ENCODE peak calls at places on chromosomes 3 and 15, in ten cellular contexts. W is GM23338, Z is mammary epithelial cell, G is coronary artery, Y is neural progenitor cell, T is fibroblast of the aortic adventitia, B is cardiac fibroblast, P is AG09319, K is A549, L is dorsolateral prefrontal cortex. E is an unnamed sample.

GRCh38 chr3:123789760-123790159 is 94.4 kb downstream of the MYLK start:
- DNase-seq in W (no peak), Z (no peak), G (no peak), Y (no peak), T (peak; percentile 66), B (peak; percentile 37), P (no peak), K (no peak), L (no peak), E (no peak)

GRCh38 chr3:38229036-38229435 is 36.6 kb upstream of the SLC22A13 start:
- DNase-seq in W (no peak), Z (no peak), G (no peak), Y (no peak), T (peak; percentile 52), B (peak; percentile 50), P (no peak), K (no peak), L (no peak), E (no peak)

GRCh38 chr3:142224482-142225072 is 808 bp downstream of the GK5 start:
- DNase-seq in W (no peak), Z (no peak), G (no peak), Y (no peak), T (peak; percentile 44), B (no peak), P (no peak), K (no peak), L (no peak), E (no peak)

GRCh38 chr3:399647-400046 is 203.1 kb downstream of the CHL1 start:
- DNase-seq in W (no peak), Z (no peak), G (no peak), Y (no peak), T (no peak), B (no peak), P (no peak), K (no peak), L (no peak), E (no peak)

GRCh38 chr3:146646251-146646650 is 41.1 kb upstream of the PLSCR5 start:
- DNase-seq in W (no peak), Z (no peak), G (no peak), Y (no peak), T (no peak), B (no peak), P (no peak), K (no peak), L (no peak), E (no peak)

GRCh38 chr15:64022571-64022970 is 23.7 kb downstream of the DAPK2 start:
- DNase-seq in W (no peak), Z (no peak), G (no peak), Y (no peak), T (no peak), B (no peak), P (no peak), K (no peak), L (no peak), E (no peak)

GRCh38 chr3:124770341-124771082 is 40.3 kb downstream of the UMPS start:
- DNase-seq in W (no peak), Z (no peak), G (no peak), Y (peak; percentile 45), T (no peak), B (peak; percentile 47), P (no peak), K (no peak), L (peak; percentile 36), E (no peak)

GRCh38 chr3:9700536-9700935 is 3.1 kb upstream of the CPNE9 start:
- DNase-seq in W (no peak), Z (no peak), G (no peak), Y (no peak), T (no peak), B (no peak), P (no peak), K (no peak), L (no peak), E (no peak)

GRCh38 chr3:126948980-126949535 is 33.9 kb upstream of the PLXNA1 start:
- DNase-seq in W (no peak), Z (no peak), G (no peak), Y (no peak), T (no peak), B (no peak), P (no peak), K (no peak), L (no peak), E (no peak)

GRCh38 chr3:64104006-64104405 is 80.7 kb upstream of the PSMD6 start:
- DNase-seq in W (no peak), Z (no peak), G (no peak), Y (no peak), T (no peak), B (no peak), P (no peak), K (no peak), L (no peak), E (no peak)

GRCh38 chr3:5567113-5567512 is 379.6 kb downstream of the EDEM1 start:
- DNase-seq in W (no peak), Z (no peak), G (no peak), Y (no peak), T (no peak), B (no peak), P (no peak), K (no peak), L (no peak), E (no peak)

GRCh38 chr15:66187271-66187670 is 66.3 kb downstream of the MEGF11 start:
- DNase-seq in W (no peak), Z (peak; percentile 6), G (no peak), Y (no peak), T (no peak), B (peak; percentile 11), P (no peak), K (no peak), L (no peak), E (peak; percentile 22)

GRCh38 chr15:66704019-66704782 is 2.2 kb downstream of the SMAD6 start:
- DNase-seq in W (no peak), Z (no peak), G (no peak), Y (no peak), T (no peak), B (no peak), P (no peak), K (no peak), L (no peak), E (no peak)

GRCh38 chr15:39936187-39936586 is 2.3 kb downstream of the EIF2AK4 start:
- DNase-seq in W (no peak), Z (peak; percentile 72), G (no peak), Y (no peak), T (peak; percentile 68), B (no peak), P (no peak), K (no peak), L (no peak), E (peak; percentile 70)

GRCh38 chr3:45034612-45035252 is 8.6 kb downstream of the CLEC3B start:
- DNase-seq in W (no peak), Z (no peak), G (no peak), Y (no peak), T (no peak), B (no peak), P (no peak), K (no peak), L (peak; percentile 39), E (no peak)

DNA sequence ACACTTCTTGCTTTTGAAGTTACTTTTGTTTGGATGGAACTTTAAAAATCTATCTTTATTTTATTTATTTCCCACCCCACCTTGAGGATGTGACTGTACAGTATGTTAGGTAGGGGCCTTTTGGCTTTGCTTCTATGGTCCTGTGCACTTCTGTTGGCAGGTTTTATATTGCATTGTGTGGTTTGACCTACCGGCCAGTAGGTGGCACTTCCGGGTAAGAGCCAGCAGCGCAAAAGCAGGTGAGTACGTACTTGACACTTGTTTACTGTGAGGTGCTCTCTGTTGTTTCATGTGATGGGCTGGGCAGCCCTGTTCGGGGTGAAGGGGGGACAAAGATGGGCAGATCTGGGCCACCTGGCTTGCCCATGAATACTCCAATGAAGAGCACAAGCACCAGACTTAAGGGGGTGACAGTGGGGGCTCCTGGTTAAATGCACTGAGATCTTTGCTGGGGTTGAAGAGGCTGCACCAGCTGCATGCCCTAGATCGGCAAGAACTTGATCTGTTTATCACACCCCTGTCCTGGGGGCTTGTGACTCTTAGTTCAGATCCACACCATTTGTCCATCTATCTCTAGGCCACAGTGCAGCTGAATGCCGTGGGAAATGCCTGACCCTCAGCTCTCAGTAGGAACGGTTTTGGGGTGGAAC is 131.6 kb downstream of the NLGN1 start:
- DNase-seq in W (peak; percentile 82), Z (peak; percentile 38), G (no peak), Y (peak; percentile 67), T (no peak), B (peak; percentile 6), P (no peak), K (peak; percentile 42), L (no peak), E (peak; percentile 54)
- TF ChIP-seq CTCF in W (peak; percentile 88), Z (peak; percentile 61), G (no peak), Y (peak; percentile 78), T (peak; percentile 22), B (peak; percentile 48), P (peak; percentile 29), K (peak; percentile 24), L (no peak), E (peak; percentile 56)

GRCh38 chr15:83396071-83396470 is 51.1 kb upstream of the SH3GL3 start:
- DNase-seq in W (peak; percentile 77), Z (no peak), G (no peak), Y (peak; percentile 73), T (no peak), B (peak; percentile 24), P (no peak), K (no peak), L (no peak), E (no peak)
- TF ChIP-seq CTCF in W (peak; percentile 9), Z (no peak), G (no peak), Y (peak; percentile 13), T (no peak), B (no peak), P (no peak), K (no peak), L (no peak), E (no peak)

GRCh38 chr15:92391640-92392039 is 2.0 kb upstream of the ST8SIA2 start:
- DNase-seq in W (peak; percentile 76), Z (peak; percentile 53), G (no peak), Y (peak; percentile 62), T (peak; percentile 1), B (peak; percentile 7), P (no peak), K (peak; percentile 76), L (no peak), E (peak; percentile 51)
- TF ChIP-seq CTCF in W (peak; percentile 77), Z (peak; percentile 77), G (no peak), Y (peak; percentile 57), T (no peak), B (no peak), P (peak; percentile 28), K (peak; percentile 79), L (no peak), E (no peak)

GRCh38 chr3:196947136-196947859 is 5.0 kb upstream of the NCBP2 start:
- DNase-seq in W (peak; percentile 54), Z (no peak), G (no peak), Y (no peak), T (no peak), B (no peak), P (no peak), K (no peak), L (no peak), E (no peak)
- TF ChIP-seq CTCF in W (peak; percentile 34), Z (peak; percentile 4), G (no peak), Y (no peak), T (no peak), B (peak; percentile 27), P (no peak), K (no peak), L (no peak), E (peak; percentile 14)

DNA sequence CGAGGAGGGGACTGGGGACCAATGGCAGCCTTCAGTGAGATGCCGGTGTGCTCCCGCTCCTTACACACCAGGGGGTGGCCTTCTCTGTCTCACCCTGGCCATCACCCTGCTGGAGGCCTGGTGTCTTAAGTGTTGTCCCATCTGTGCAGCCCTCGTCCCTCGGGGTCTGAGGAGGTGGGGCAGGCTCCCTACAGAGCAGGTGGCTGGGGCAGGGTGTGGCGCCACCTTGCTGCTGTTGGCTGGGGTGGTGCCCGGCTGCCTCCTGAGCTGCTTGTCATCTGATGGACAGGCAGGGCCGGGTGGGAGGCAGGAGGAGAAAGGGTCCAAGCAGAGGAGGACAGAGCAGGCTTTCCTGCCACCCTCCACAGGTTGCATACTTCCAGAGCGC is 25.9 kb downstream of the PTPN23 start:
- DNase-seq in W (peak; percentile 37), Z (no peak), G (no peak), Y (no peak), T (no peak), B (no peak), P (no peak), K (no peak), L (no peak), E (no peak)
- TF ChIP-seq CTCF in W (peak; percentile 43), Z (no peak), G (no peak), Y (no peak), T (no peak), B (no peak), P (no peak), K (no peak), L (no peak), E (no peak)